ENCODE peak calls at places on chromosomes 1 and 21, in four cellular contexts. Z is uterus, J is A549, H is transverse colon. N is an unnamed sample.

GRCh38 chr1:26500488-26501175 is 28.4 kb downstream of the HMGN2 start:
- DNase-seq in H (peak; percentile 93), J (peak; percentile 85), Z (peak; percentile 83), N (peak; percentile 90)

GRCh38 chr1:160993544-160993943 is 27.4 kb downstream of the F11R start:
- DNase-seq in Z (no peak), J (peak; percentile 66), H (no peak), N (peak; percentile 50)

GRCh38 chr1:10271090-10271489 is 60.7 kb downstream of the KIF1B start:
- DNase-seq in H (no peak), J (no peak), Z (no peak), N (no peak)

GRCh38 chr1:191929383-191929782 is 228.9 kb upstream of the RGS18 start:
- DNase-seq in J (no peak), Z (no peak), H (no peak), N (no peak)

GRCh38 chr1:41255978-41256377 is 13.9 kb upstream of the SCMH1 start:
- DNase-seq in Z (no peak), J (no peak), H (no peak), N (no peak)

GRCh38 chr1:62962794-62963776 is 179.2 kb downstream of the ATG4C start:
- DNase-seq in Z (no peak), J (peak; percentile 31), H (peak; percentile 26), N (peak; percentile 18)

GRCh38 chr21:31630062-31630711 is 29.3 kb upstream of the SOD1 start:
- DNase-seq in Z (peak; percentile 68), J (peak; percentile 79), H (no peak), N (no peak)

GRCh38 chr1:97123717-97124446 is 402.3 kb downstream of the PTBP2 start:
- DNase-seq in H (no peak), J (no peak), Z (peak; percentile 69), N (no peak)

GRCh38 chr1:18635833-18636671 is 5.4 kb downstream of the PAX7 start:
- DNase-seq in H (no peak), Z (no peak), J (no peak), N (no peak)

GRCh38 chr1:169906938-169907337 is 13.2 kb upstream of the SCYL3 start:
- DNase-seq in J (no peak), H (no peak), Z (no peak), N (no peak)

GRCh38 chr1:201053155-201053860 is 29.8 kb upstream of the KIF21B start:
- DNase-seq in J (no peak), H (no peak), Z (no peak), N (peak; percentile 16)

GRCh38 chr1:94884101-94884875 is 42.6 kb downstream of the CNN3 start:
- DNase-seq in Z (peak; percentile 49), J (no peak), H (no peak), N (no peak)

GRCh38 chr1:37362990-37363389 is 111.4 kb upstream of the ZC3H12A start:
- DNase-seq in J (no peak), H (no peak), Z (no peak), N (no peak)

GRCh38 chr1:65247419-65248359 is 61.7 kb upstream of the DNAJC6 start:
- DNase-seq in Z (peak; percentile 19), H (no peak), J (peak; percentile 45), N (no peak)

GRCh38 chr1:167599839-167600581 is 30.0 kb upstream of the RCSD1 start:
- DNase-seq in H (peak; percentile 21), J (peak; percentile 42), Z (peak; percentile 42), N (peak; percentile 80)

GRCh38 chr1:243413431-243414151 is 157.8 kb downstream of the SDCCAG8 start:
- DNase-seq in Z (no peak), J (no peak), H (no peak), N (no peak)

GRCh38 chr1:90074555-90075315 is 79.8 kb downstream of the ZNF326 start:
- DNase-seq in J (no peak), H (no peak), Z (no peak), N (no peak)

GRCh38 chr1:206682111-206682510 is 2.6 kb upstream of the MAPKAPK2 start:
- DNase-seq in H (no peak), Z (no peak), J (no peak), N (peak; percentile 67)

GRCh38 chr1:154304664-154305337 is 16.1 kb upstream of the AQP10 start:
- DNase-seq in H (no peak), Z (no peak), J (no peak), N (no peak)

GRCh38 chr1:6072774-6073479 is 27.2 kb downstream of the KCNAB2 start:
- DNase-seq in H (no peak), J (no peak), Z (no peak), N (no peak)

GRCh38 chr1:7561331-7561921 is 209.7 kb upstream of the VAMP3 start:
- DNase-seq in H (no peak), J (peak; percentile 46), Z (no peak), N (no peak)

GRCh38 chr1:203274603-203275381 is 30.5 kb upstream of the BTG2 start:
- DNase-seq in Z (peak; percentile 83), H (no peak), J (no peak), N (peak; percentile 38)

GRCh38 chr21:29423051-29423450 is 124.3 kb downstream of the BACH1 start:
- DNase-seq in H (no peak), J (no peak), Z (no peak), N (no peak)

GRCh38 chr1:58994664-58995063 is 210.8 kb upstream of the JUN start:
- DNase-seq in H (no peak), J (no peak), Z (no peak), N (no peak)

GRCh38 chr1:20322081-20322824 is 31.6 kb downstream of the VWA5B1 start:
- DNase-seq in H (no peak), J (no peak), Z (no peak), N (peak; percentile 78)

GRCh38 chr1:211324992-211325775 is 1.4 kb upstream of the TRAF5 start:
- DNase-seq in H (no peak), Z (no peak), J (no peak), N (no peak)

GRCh38 chr1:175193339-175193950 is 869 bp upstream of the KIAA0040 start:
- DNase-seq in H (no peak), J (no peak), Z (no peak), N (no peak)

GRCh38 chr1:113391643-113392271 is 1.4 kb downstream of the MAGI3 start:
- DNase-seq in Z (no peak), H (peak; percentile 26), J (peak; percentile 4), N (peak; percentile 10)

GRCh38 chr1:228376262-228376628 is 30.4 kb downstream of the TRIM11 start:
- DNase-seq in H (no peak), J (peak; percentile 32), Z (no peak), N (no peak)

GRCh38 chr21:34743831-34744230 is 75.0 kb downstream of the CLIC6 start:
- DNase-seq in Z (no peak), J (no peak), H (peak; percentile 32), N (no peak)

DNA sequence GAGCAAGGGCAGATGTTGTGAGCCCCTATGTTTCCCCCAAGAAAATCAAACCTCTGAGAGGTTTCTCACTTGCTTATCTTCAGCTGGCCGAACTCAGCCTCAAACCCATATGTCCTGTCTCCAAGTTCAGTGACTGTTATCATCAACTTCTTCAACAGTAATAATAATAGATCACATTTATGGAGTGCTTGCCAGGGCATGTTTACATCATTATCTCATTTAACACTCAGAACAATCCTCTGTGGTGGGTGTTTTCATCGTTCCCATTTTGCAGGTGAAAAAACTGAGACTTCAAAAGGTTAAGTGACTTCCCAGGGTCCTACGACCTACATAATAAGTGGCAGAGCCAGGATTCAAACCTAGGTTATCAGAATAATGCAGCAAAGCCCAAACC is 3.4 kb downstream of the CAPN2 start:
- DNase-seq in J (no peak), H (no peak), Z (no peak), N (no peak)
- H3K4me3 ChIP-seq in J (peak overlapping the region; percentile 88), H (no peak overlapping the region), Z (no peak overlapping the region), N (no peak overlapping the region)

GRCh38 chr1:158037876-158038359 is 44.5 kb downstream of the KIRREL1 start:
- DNase-seq in J (peak; percentile 34), Z (peak; percentile 41), H (no peak), N (no peak)

GRCh38 chr1:158043232-158043631 is 49.8 kb downstream of the KIRREL1 start:
- DNase-seq in J (no peak), Z (no peak), H (no peak), N (no peak)

GRCh38 chr1:158037008-158037875 is 43.8 kb downstream of the KIRREL1 start:
- DNase-seq in H (no peak), Z (no peak), J (no peak), N (no peak)

GRCh38 chr1:158039380-158039779 is 45.9 kb downstream of the KIRREL1 start:
- DNase-seq in H (no peak), Z (no peak), J (no peak), N (no peak)

DNA sequence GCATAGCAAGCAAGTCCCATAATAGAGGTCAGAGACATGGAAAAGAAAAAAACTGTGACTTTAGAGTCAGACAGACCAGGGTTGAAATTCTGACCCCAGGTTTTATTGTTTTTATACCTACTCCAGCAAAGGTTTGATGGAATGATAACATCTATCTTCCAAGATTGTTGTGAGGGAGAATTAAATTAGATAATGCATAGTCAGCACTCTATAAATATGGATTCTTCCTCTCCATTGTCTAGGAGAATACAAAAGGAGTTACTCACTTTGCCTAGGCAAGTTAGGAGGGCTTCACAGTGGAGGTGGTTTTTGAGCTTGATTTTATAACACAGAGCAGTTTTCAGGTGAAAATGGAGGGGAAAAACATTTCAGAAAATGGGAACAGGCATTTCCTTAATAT is 46.9 kb downstream of the KIRREL1 start:
- DNase-seq in H (no peak), Z (no peak), J (no peak), N (no peak)
- H3K4me1 ChIP-seq in H (no peaks in the 10 kb centered on the region), Z (no peaks in the 10 kb centered on the region), J (peaks cover 36% of the 10 kb centered on the region), N (no peaks in the 10 kb centered on the region)

GRCh38 chr21:20998456-20998789 is 214 bp downstream of the NCAM2 start:
- DNase-seq in Z (no peak), H (no peak), J (no peak), N (no peak)
- H3K4me3 ChIP-seq in Z (peak overlapping the region; percentile 42), H (peak overlapping the region; percentile 50), J (peak overlapping the region; percentile 28), N (no peak overlapping the region)

GRCh38 chr1:36162680-36163079 is 6.7 kb downstream of the MAP7D1 start:
- DNase-seq in J (no peak), H (no peak), Z (no peak), N (no peak)
- H3K4me1 ChIP-seq in J (peaks cover 59% of the 10 kb centered on the region), H (peaks cover 30% of the 10 kb centered on the region), Z (peaks cover 3% of the 10 kb centered on the region), N (peaks cover 74% of the 10 kb centered on the region)

GRCh38 chr1:82503805-82504204 is 703.1 kb downstream of the ADGRL2 start:
- DNase-seq in Z (no peak), J (no peak), H (no peak), N (no peak)
- H3K4me3 ChIP-seq in Z (no peak overlapping the region), J (no peak overlapping the region), H (no peak overlapping the region), N (no peak overlapping the region)

GRCh38 chr1:66944330-66945274 is 19.8 kb downstream of the MIER1 start:
- DNase-seq in H (peak; percentile 38), J (peak; percentile 53), Z (peak; percentile 70), N (no peak)

GRCh38 chr1:66943361-66943969 is 18.7 kb downstream of the MIER1 start:
- DNase-seq in Z (no peak), J (no peak), H (no peak), N (no peak)

GRCh38 chr1:66940968-66941367 is 16.2 kb downstream of the MIER1 start:
- DNase-seq in J (no peak), H (no peak), Z (no peak), N (no peak)

GRCh38 chr1:66947267-66947666 is 22.5 kb downstream of the MIER1 start:
- DNase-seq in J (no peak), H (no peak), Z (no peak), N (no peak)

GRCh38 chr1:66945316-66945715 is 20.5 kb downstream of the MIER1 start:
- DNase-seq in J (no peak), H (no peak), Z (no peak), N (no peak)
- H3K4me1 ChIP-seq in J (peaks cover 62% of the 10 kb centered on the region), H (no peaks in the 10 kb centered on the region), Z (no peaks in the 10 kb centered on the region), N (no peaks in the 10 kb centered on the region)

N was measured in OCI-LY7.